ENCODE peak calls at places on chromosomes 11 and 22, in ten cellular contexts. One of them, this sample, is unnamed.

GRCh38 chr22:44522526-44523170 is 24.6 kb upstream of the RTL6 start:
- DNase-seq in astrocyte of the cerebellum: no peak
- DNase-seq in CD8-positive, alpha-beta T cell: no peak
- DNase-seq in stimulated activated CD8-positive, alpha-beta memory T cell treated with anti-CD3 and anti-CD28 coated beads, Interleukin-4, amount 100 ng/mL, for 1 hour: no peak
- DNase-seq in SK-MEL-5: no peak
- DNase-seq in NCI-H526 treated with DMSO at 0.1 percent for 48 hours: no peak
- DNase-seq in GM23248: no peak
- DNase-seq in stimulated activated CD4-positive, alpha-beta T cell treated with anti-CD3 and anti-CD28 coated beads, TNF-alpha, amount 100 ng/mL, for 1 hour: no peak
- DNase-seq in T-cell: no peak
- DNase-seq in EH: no peak
- DNase-seq in this sample: no peak

GRCh38 chr11:18698341-18699268 is at the start of gene TMEM86A:
- DNase-seq in SK-MEL-5: peak
- DNase-seq in EH: peak
- DNase-seq in CD8-positive, alpha-beta T cell: peak
- DNase-seq in astrocyte of the cerebellum: no peak
- DNase-seq in stimulated activated CD4-positive, alpha-beta T cell treated with anti-CD3 and anti-CD28 coated beads, TNF-alpha, amount 100 ng/mL, for 1 hour: peak
- DNase-seq in stimulated activated CD8-positive, alpha-beta memory T cell treated with anti-CD3 and anti-CD28 coated beads, Interleukin-4, amount 100 ng/mL, for 1 hour: peak
- DNase-seq in T-cell: peak
- DNase-seq in NCI-H526 treated with DMSO at 0.1 percent for 48 hours: peak
- DNase-seq in GM23248: peak
- DNase-seq in this sample: no peak

GRCh38 chr11:75147191-75147874 is 3.6 kb upstream of the SLCO2B1 start:
- DNase-seq in SK-MEL-5: no peak
- DNase-seq in NCI-H526 treated with DMSO at 0.1 percent for 48 hours: no peak
- DNase-seq in GM23248: no peak
- DNase-seq in EH: no peak
- DNase-seq in stimulated activated CD8-positive, alpha-beta memory T cell treated with anti-CD3 and anti-CD28 coated beads, Interleukin-4, amount 100 ng/mL, for 1 hour: no peak
- DNase-seq in astrocyte of the cerebellum: no peak
- DNase-seq in T-cell: no peak
- DNase-seq in CD8-positive, alpha-beta T cell: no peak
- DNase-seq in stimulated activated CD4-positive, alpha-beta T cell treated with anti-CD3 and anti-CD28 coated beads, TNF-alpha, amount 100 ng/mL, for 1 hour: no peak
- DNase-seq in this sample: no peak

GRCh38 chr11:47189100-47189834 is 3.0 kb upstream of the PACSIN3 start:
- DNase-seq in CD8-positive, alpha-beta T cell: no peak
- DNase-seq in NCI-H526 treated with DMSO at 0.1 percent for 48 hours: no peak
- DNase-seq in stimulated activated CD4-positive, alpha-beta T cell treated with anti-CD3 and anti-CD28 coated beads, TNF-alpha, amount 100 ng/mL, for 1 hour: no peak
- DNase-seq in T-cell: no peak
- DNase-seq in stimulated activated CD8-positive, alpha-beta memory T cell treated with anti-CD3 and anti-CD28 coated beads, Interleukin-4, amount 100 ng/mL, for 1 hour: no peak
- DNase-seq in SK-MEL-5: peak
- DNase-seq in astrocyte of the cerebellum: peak
- DNase-seq in GM23248: peak
- DNase-seq in EH: peak
- DNase-seq in this sample: no peak

GRCh38 chr11:1642288-1643145 is 12.9 kb downstream of the KRTAP5-5 start:
- DNase-seq in SK-MEL-5: no peak
- DNase-seq in stimulated activated CD8-positive, alpha-beta memory T cell treated with anti-CD3 and anti-CD28 coated beads, Interleukin-4, amount 100 ng/mL, for 1 hour: no peak
- DNase-seq in T-cell: no peak
- DNase-seq in astrocyte of the cerebellum: no peak
- DNase-seq in stimulated activated CD4-positive, alpha-beta T cell treated with anti-CD3 and anti-CD28 coated beads, TNF-alpha, amount 100 ng/mL, for 1 hour: no peak
- DNase-seq in NCI-H526 treated with DMSO at 0.1 percent for 48 hours: no peak
- DNase-seq in EH: no peak
- DNase-seq in GM23248: no peak
- DNase-seq in CD8-positive, alpha-beta T cell: no peak
- DNase-seq in this sample: no peak

GRCh38 chr22:49934891-49935557 is 16.6 kb downstream of the CRELD2 start:
- DNase-seq in stimulated activated CD8-positive, alpha-beta memory T cell treated with anti-CD3 and anti-CD28 coated beads, Interleukin-4, amount 100 ng/mL, for 1 hour: peak
- DNase-seq in T-cell: peak
- DNase-seq in NCI-H526 treated with DMSO at 0.1 percent for 48 hours: no peak
- DNase-seq in astrocyte of the cerebellum: no peak
- DNase-seq in SK-MEL-5: no peak
- DNase-seq in GM23248: peak
- DNase-seq in stimulated activated CD4-positive, alpha-beta T cell treated with anti-CD3 and anti-CD28 coated beads, TNF-alpha, amount 100 ng/mL, for 1 hour: peak
- DNase-seq in CD8-positive, alpha-beta T cell: peak
- DNase-seq in EH: peak
- DNase-seq in this sample: no peak

GRCh38 chr11:100639140-100639539 is 47.9 kb upstream of the ARHGAP42 start:
- DNase-seq in SK-MEL-5: peak
- DNase-seq in GM23248: no peak
- DNase-seq in astrocyte of the cerebellum: peak
- DNase-seq in stimulated activated CD8-positive, alpha-beta memory T cell treated with anti-CD3 and anti-CD28 coated beads, Interleukin-4, amount 100 ng/mL, for 1 hour: no peak
- DNase-seq in T-cell: no peak
- DNase-seq in CD8-positive, alpha-beta T cell: no peak
- DNase-seq in NCI-H526 treated with DMSO at 0.1 percent for 48 hours: no peak
- DNase-seq in stimulated activated CD4-positive, alpha-beta T cell treated with anti-CD3 and anti-CD28 coated beads, TNF-alpha, amount 100 ng/mL, for 1 hour: no peak
- DNase-seq in EH: peak
- DNase-seq in this sample: peak

GRCh38 chr11:117836077-117836960 is 11.8 kb upstream of the FXYD2 start:
- DNase-seq in stimulated activated CD4-positive, alpha-beta T cell treated with anti-CD3 and anti-CD28 coated beads, TNF-alpha, amount 100 ng/mL, for 1 hour: no peak
- DNase-seq in stimulated activated CD8-positive, alpha-beta memory T cell treated with anti-CD3 and anti-CD28 coated beads, Interleukin-4, amount 100 ng/mL, for 1 hour: no peak
- DNase-seq in GM23248: no peak
- DNase-seq in CD8-positive, alpha-beta T cell: no peak
- DNase-seq in T-cell: no peak
- DNase-seq in EH: no peak
- DNase-seq in SK-MEL-5: no peak
- DNase-seq in astrocyte of the cerebellum: no peak
- DNase-seq in NCI-H526 treated with DMSO at 0.1 percent for 48 hours: no peak
- DNase-seq in this sample: no peak

GRCh38 chr22:50267591-50268390 is 2.4 kb downstream of the MAPK11 start:
- DNase-seq in CD8-positive, alpha-beta T cell: no peak
- DNase-seq in GM23248: peak
- DNase-seq in stimulated activated CD8-positive, alpha-beta memory T cell treated with anti-CD3 and anti-CD28 coated beads, Interleukin-4, amount 100 ng/mL, for 1 hour: no peak
- DNase-seq in SK-MEL-5: peak
- DNase-seq in EH: peak
- DNase-seq in NCI-H526 treated with DMSO at 0.1 percent for 48 hours: no peak
- DNase-seq in astrocyte of the cerebellum: no peak
- DNase-seq in T-cell: peak
- DNase-seq in stimulated activated CD4-positive, alpha-beta T cell treated with anti-CD3 and anti-CD28 coated beads, TNF-alpha, amount 100 ng/mL, for 1 hour: peak
- DNase-seq in this sample: no peak